ENCODE peak calls at places on chromosomes 12 and 14, in four cellular contexts. One of them, this sample, is unnamed.

GRCh38 chr12:54222609-54223008 is 33.8 kb upstream of the SMUG1 start:
- DNase-seq in CD4-positive, alpha-beta memory T cell: no peak
- DNase-seq in ovary: no peak
- DNase-seq in pancreas: no peak
- DNase-seq in this sample: no peak

GRCh38 chr12:88299567-88300101 is 157.5 kb downstream of the TMTC3 start:
- DNase-seq in CD4-positive, alpha-beta memory T cell: no peak
- DNase-seq in ovary: no peak
- DNase-seq in pancreas: no peak
- DNase-seq in this sample: no peak

GRCh38 chr12:52903285-52903854 is 1.5 kb downstream of the KRT8 start:
- DNase-seq in CD4-positive, alpha-beta memory T cell: peak; percentile 43
- DNase-seq in ovary: peak; percentile 71
- DNase-seq in pancreas: peak; percentile 76
- DNase-seq in this sample: peak; percentile 79

GRCh38 chr12:6332459-6332858 is 9.4 kb downstream of the TNFRSF1A start:
- DNase-seq in CD4-positive, alpha-beta memory T cell: no peak
- DNase-seq in ovary: no peak
- DNase-seq in pancreas: no peak
- DNase-seq in this sample: no peak

GRCh38 chr14:41072776-41073175 is 533.9 kb upstream of the LRFN5 start:
- DNase-seq in CD4-positive, alpha-beta memory T cell: no peak
- DNase-seq in ovary: no peak
- DNase-seq in pancreas: no peak
- DNase-seq in this sample: no peak

GRCh38 chr14:95189400-95190162 is 32.3 kb upstream of the DICER1 start:
- DNase-seq in CD4-positive, alpha-beta memory T cell: no peak
- DNase-seq in ovary: no peak
- DNase-seq in pancreas: no peak
- DNase-seq in this sample: no peak

GRCh38 chr12:122471324-122472226 is 29.2 kb downstream of the ZCCHC8 start:
- DNase-seq in CD4-positive, alpha-beta memory T cell: peak; percentile 59
- DNase-seq in ovary: no peak
- DNase-seq in pancreas: no peak
- DNase-seq in this sample: no peak

GRCh38 chr14:32564591-32564990 is 235.5 kb downstream of the AKAP6 start:
- DNase-seq in CD4-positive, alpha-beta memory T cell: peak; percentile 3
- DNase-seq in ovary: no peak
- DNase-seq in pancreas: no peak
- DNase-seq in this sample: no peak

GRCh38 chr12:118336123-118336522 is 36.6 kb downstream of the TAOK3 start:
- DNase-seq in CD4-positive, alpha-beta memory T cell: no peak
- DNase-seq in ovary: no peak
- DNase-seq in pancreas: no peak
- DNase-seq in this sample: no peak

GRCh38 chr12:34597548-34598351 is 575.5 kb downstream of the ALG10 start:
- DNase-seq in CD4-positive, alpha-beta memory T cell: no peak
- DNase-seq in ovary: no peak
- DNase-seq in pancreas: peak; percentile 3
- DNase-seq in this sample: no peak
- H3K9me3 ChIP-seq in CD4-positive, alpha-beta memory T cell: peaks cover 24% of the 10 kb centered on the region
- H3K9me3 ChIP-seq in ovary: no peaks in the 10 kb centered on the region
- H3K9me3 ChIP-seq in pancreas: no peaks in the 10 kb centered on the region
- H3K9me3 ChIP-seq in this sample: no peaks in the 10 kb centered on the region

GRCh38 chr14:74299061-74299545 is 3.6 kb downstream of the ABCD4 start:
- DNase-seq in CD4-positive, alpha-beta memory T cell: no peak
- DNase-seq in ovary: peak; percentile 23
- DNase-seq in pancreas: no peak
- DNase-seq in this sample: peak; percentile 52

GRCh38 chr14:74302634-74303569 is at the start of gene ABCD4:
- DNase-seq in CD4-positive, alpha-beta memory T cell: peak; percentile 73
- DNase-seq in ovary: peak; percentile 89
- DNase-seq in pancreas: peak; percentile 91
- DNase-seq in this sample: peak; percentile 94

GRCh38 chr14:74301594-74302159 is 1.1 kb downstream of the ABCD4 start:
- DNase-seq in CD4-positive, alpha-beta memory T cell: no peak
- DNase-seq in ovary: no peak
- DNase-seq in pancreas: no peak
- DNase-seq in this sample: no peak

DNA sequence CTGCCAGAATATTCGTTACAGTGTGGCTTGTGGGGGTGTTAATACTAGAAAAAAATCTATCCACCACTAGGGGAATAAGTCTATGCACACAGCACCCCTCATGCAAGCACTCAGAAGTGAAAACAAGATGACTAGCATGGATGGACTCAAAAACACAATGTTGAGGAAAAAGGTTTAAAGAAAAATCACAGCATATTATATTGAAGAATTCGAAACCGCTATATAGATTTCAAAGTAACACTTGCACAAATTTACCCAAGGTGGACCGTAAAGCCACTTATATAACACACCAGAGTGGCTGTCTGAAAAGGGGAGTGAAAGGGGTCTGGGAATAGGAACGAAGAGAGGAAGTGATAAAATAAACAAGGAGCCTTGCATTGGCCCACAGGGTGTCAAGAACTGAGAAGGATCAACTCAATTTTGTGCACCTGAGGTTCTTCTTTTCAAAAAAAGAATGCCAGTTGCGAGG is 540 bp downstream of the ABCD4 start:
- DNase-seq in CD4-positive, alpha-beta memory T cell: peak; percentile 62
- DNase-seq in ovary: no peak
- DNase-seq in pancreas: no peak
- DNase-seq in this sample: no peak
- H3K27ac ChIP-seq in CD4-positive, alpha-beta memory T cell: peak overlapping the region; percentile 65
- H3K27ac ChIP-seq in ovary: peak overlapping the region; percentile 74
- H3K27ac ChIP-seq in pancreas: peak overlapping the region; percentile 60
- H3K27ac ChIP-seq in this sample: peak overlapping the region; percentile 94

GRCh38 chr12:124496584-124496983 is 70.8 kb downstream of the NCOR2 start:
- DNase-seq in CD4-positive, alpha-beta memory T cell: no peak
- DNase-seq in ovary: no peak
- DNase-seq in pancreas: no peak
- DNase-seq in this sample: peak; percentile 57

GRCh38 chr12:124498870-124499753 is 68.3 kb downstream of the NCOR2 start:
- DNase-seq in CD4-positive, alpha-beta memory T cell: no peak
- DNase-seq in ovary: no peak
- DNase-seq in pancreas: no peak
- DNase-seq in this sample: peak; percentile 71

GRCh38 chr12:124498178-124498869 is 69.1 kb downstream of the NCOR2 start:
- DNase-seq in CD4-positive, alpha-beta memory T cell: no peak
- DNase-seq in ovary: no peak
- DNase-seq in pancreas: no peak
- DNase-seq in this sample: peak; percentile 68

GRCh38 chr12:124497039-124497438 is 70.4 kb downstream of the NCOR2 start:
- DNase-seq in CD4-positive, alpha-beta memory T cell: no peak
- DNase-seq in ovary: no peak
- DNase-seq in pancreas: no peak
- DNase-seq in this sample: peak; percentile 78

DNA sequence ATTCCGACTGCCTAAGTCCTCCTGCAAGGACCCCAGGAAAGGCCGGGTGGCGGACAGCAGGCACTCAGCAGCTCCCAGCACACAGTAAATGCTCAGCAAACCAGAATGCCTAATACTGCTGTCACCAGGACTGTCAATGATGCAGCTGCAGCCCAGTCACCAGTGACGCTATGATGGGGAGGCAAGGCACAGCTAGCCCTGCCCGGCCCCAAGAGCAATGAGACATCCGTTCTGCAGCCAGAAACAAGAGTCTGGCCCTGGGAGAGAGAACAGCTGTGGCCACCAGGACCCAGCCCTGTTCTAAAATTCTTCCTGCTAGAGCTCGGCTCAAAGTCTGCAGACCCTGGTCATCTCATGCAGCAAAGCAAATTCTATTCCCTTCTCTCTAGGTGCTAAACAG is 69.8 kb downstream of the NCOR2 start:
- DNase-seq in CD4-positive, alpha-beta memory T cell: no peak
- DNase-seq in ovary: no peak
- DNase-seq in pancreas: peak; percentile 75
- DNase-seq in this sample: peak; percentile 91
- H3K4me1 ChIP-seq in CD4-positive, alpha-beta memory T cell: peaks cover 16% of the 10 kb centered on the region
- H3K4me1 ChIP-seq in ovary: peaks cover 40% of the 10 kb centered on the region
- H3K4me1 ChIP-seq in pancreas: peaks cover 32% of the 10 kb centered on the region
- H3K4me1 ChIP-seq in this sample: peaks cover 32% of the 10 kb centered on the region

DNA sequence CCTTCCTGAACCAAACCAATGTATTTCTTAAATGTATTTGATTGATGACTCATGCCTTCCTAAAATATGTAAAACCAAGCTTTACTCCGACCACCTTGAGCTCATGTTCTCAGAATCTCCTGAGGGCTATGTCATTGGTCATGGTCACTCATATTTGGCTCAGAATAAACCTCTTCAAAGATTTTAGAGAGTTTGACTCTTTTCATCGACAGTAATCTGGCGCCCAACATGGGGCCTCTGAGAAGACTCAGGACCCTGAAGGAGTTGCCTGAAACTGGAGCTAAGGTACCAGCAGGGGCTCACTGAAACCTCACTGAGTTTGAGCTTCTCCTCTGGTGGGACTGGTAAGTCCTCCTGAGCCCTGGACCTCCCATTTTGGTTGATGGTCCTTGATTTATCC is 17.2 kb upstream of the PSMC1 start:
- DNase-seq in CD4-positive, alpha-beta memory T cell: no peak
- DNase-seq in ovary: no peak
- DNase-seq in pancreas: no peak
- DNase-seq in this sample: no peak
- H3K9me3 ChIP-seq in CD4-positive, alpha-beta memory T cell: peaks cover 28% of the 10 kb centered on the region
- H3K9me3 ChIP-seq in ovary: no peaks in the 10 kb centered on the region
- H3K9me3 ChIP-seq in pancreas: no peaks in the 10 kb centered on the region
- H3K9me3 ChIP-seq in this sample: peaks cover 13% of the 10 kb centered on the region

DNA sequence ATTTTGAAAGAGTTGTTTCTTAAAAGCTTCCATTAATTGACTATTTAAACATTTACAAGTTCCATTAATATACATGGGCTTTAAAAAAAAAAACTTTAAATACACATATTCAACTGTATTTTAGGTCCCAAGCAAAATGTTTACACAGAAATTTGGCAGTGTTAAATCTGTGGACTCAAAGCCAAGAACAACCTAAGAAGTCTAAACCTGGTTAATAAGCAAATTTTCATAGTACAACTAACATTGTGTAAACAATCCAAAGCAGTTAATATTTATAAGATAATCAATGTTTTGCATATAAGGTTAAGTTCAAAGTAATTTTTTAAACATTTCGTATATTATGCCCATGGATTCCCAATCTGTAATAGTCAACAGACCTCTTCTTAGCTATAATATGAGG is 77.0 kb downstream of the EPS8 start:
- DNase-seq in CD4-positive, alpha-beta memory T cell: no peak
- DNase-seq in ovary: no peak
- DNase-seq in pancreas: no peak
- DNase-seq in this sample: no peak
- H3K27ac ChIP-seq in CD4-positive, alpha-beta memory T cell: no peak overlapping the region
- H3K27ac ChIP-seq in ovary: peak overlapping the region; percentile 23
- H3K27ac ChIP-seq in pancreas: peak overlapping the region; percentile 39
- H3K27ac ChIP-seq in this sample: no peak overlapping the region